ENCODE peak calls at places on chromosomes 7 and 10, in seven cellular contexts. N is HFF-Myc; G is left ventricle myocardium inferior; L is CD4-positive, alpha-beta memory T cell; I is colonic mucosa; J is cardiac muscle cell; Q is AG04449. U is an unnamed sample.

GRCh38 chr10:125080984-125081383 is 79.4 kb downstream of the CTBP2 start:
- DNase-seq in N (no peak), G (no peak), L (no peak), I (no peak), J (no peak), Q (no peak), U (no peak)

GRCh38 chr10:7407368-7408002 is 3.3 kb downstream of the SFMBT2 start:
- DNase-seq in N (no peak), G (peak; percentile 21), L (no peak), I (no peak), J (no peak), Q (no peak), U (no peak)

GRCh38 chr10:78358982-78359381 is 325.3 kb downstream of the RPS24 start:
- DNase-seq in N (no peak), G (no peak), L (no peak), I (no peak), J (no peak), Q (no peak), U (no peak)

GRCh38 chr7:104979167-104979841 is 34.7 kb upstream of the KMT2E start:
- DNase-seq in N (no peak), G (no peak), L (no peak), I (peak; percentile 62), J (peak; percentile 21), Q (no peak), U (no peak)

GRCh38 chr7:123864966-123865365 is 20.0 kb downstream of the HYAL4 start:
- DNase-seq in N (no peak), G (no peak), L (no peak), I (no peak), J (no peak), Q (no peak), U (no peak)

GRCh38 chr10:24651923-24652322 is 71.8 kb downstream of the ARHGAP21 start:
- DNase-seq in N (no peak), G (no peak), L (no peak), I (no peak), J (no peak), Q (no peak), U (no peak)

GRCh38 chr10:67011981-67012380 is 86.1 kb downstream of the LRRTM3 start:
- DNase-seq in N (no peak), G (no peak), L (no peak), I (no peak), J (no peak), Q (no peak), U (no peak)

GRCh38 chr7:99320371-99320770 is 5.3 kb upstream of the ARPC1A start:
- DNase-seq in N (no peak), G (no peak), L (no peak), I (no peak), J (no peak), Q (no peak), U (no peak)

GRCh38 chr7:74656421-74656910 is 1.1 kb upstream of the GTF2I start:
- DNase-seq in N (no peak), G (peak; percentile 60), L (peak; percentile 85), I (peak; percentile 67), J (peak; percentile 56), Q (no peak), U (peak; percentile 67)

GRCh38 chr7:13117103-13117502 is 429.7 kb downstream of the ARL4A start:
- DNase-seq in N (no peak), G (no peak), L (no peak), I (no peak), J (no peak), Q (no peak), U (no peak)

GRCh38 chr10:68155615-68156205 is 46.4 kb downstream of the MYPN start:
- DNase-seq in N (no peak), G (no peak), L (no peak), I (no peak), J (peak; percentile 3), Q (no peak), U (no peak)

GRCh38 chr10:96172666-96173065 is 42.6 kb downstream of the ZNF518A start:
- DNase-seq in N (no peak), G (no peak), L (no peak), I (no peak), J (no peak), Q (no peak), U (no peak)

DNA sequence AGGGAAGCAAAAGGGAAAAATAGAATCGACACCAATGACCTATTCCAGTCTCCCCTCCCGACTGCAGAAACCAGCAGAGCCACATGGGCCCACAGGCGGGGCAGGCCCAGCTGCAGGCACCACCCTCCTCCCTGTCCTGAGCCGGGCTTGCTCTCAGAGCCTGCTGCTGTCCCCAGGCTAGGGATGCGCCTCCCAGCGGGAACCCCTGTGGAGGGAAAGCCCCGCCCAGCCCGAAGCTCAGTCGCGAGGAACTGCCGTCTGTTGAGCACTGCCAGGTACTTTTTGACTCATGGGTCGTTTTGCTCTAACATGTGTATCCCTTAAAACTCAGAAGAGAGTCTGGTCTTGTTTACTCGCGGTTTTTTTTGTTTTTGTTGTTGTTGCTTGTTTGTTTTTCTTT is 124.5 kb upstream of the RET start:
- DNase-seq in N (no peak), G (peak; percentile 50), L (no peak), I (peak; percentile 40), J (peak; percentile 54), Q (no peak), U (no peak)
- H3K4me3 ChIP-seq in N (no peak overlapping the region), G (peak overlapping the region; percentile 43), L (no peak overlapping the region), I (no peak overlapping the region), J (no peak overlapping the region), Q (no peak overlapping the region), U (no peak overlapping the region)

GRCh38 chr10:114405011-114405350 is 679 bp upstream of the AFAP1L2 start:
- DNase-seq in N (no peak), G (no peak), L (no peak), I (peak; percentile 76), J (no peak), Q (no peak), U (no peak)
- H3K4me3 ChIP-seq in N (no peak overlapping the region), G (peak overlapping the region; percentile 75), L (no peak overlapping the region), I (peak overlapping the region; percentile 55), J (peak overlapping the region; percentile 31), Q (no peak overlapping the region), U (no peak overlapping the region)

GRCh38 chr10:26212511-26212910 is 4.1 kb upstream of the GAD2 start:
- DNase-seq in N (no peak), G (no peak), L (no peak), I (no peak), J (no peak), Q (no peak), U (no peak)
- H3K4me3 ChIP-seq in N (no peak overlapping the region), G (no peak overlapping the region), L (no peak overlapping the region), I (no peak overlapping the region), J (no peak overlapping the region), Q (no peak overlapping the region), U (no peak overlapping the region)

DNA sequence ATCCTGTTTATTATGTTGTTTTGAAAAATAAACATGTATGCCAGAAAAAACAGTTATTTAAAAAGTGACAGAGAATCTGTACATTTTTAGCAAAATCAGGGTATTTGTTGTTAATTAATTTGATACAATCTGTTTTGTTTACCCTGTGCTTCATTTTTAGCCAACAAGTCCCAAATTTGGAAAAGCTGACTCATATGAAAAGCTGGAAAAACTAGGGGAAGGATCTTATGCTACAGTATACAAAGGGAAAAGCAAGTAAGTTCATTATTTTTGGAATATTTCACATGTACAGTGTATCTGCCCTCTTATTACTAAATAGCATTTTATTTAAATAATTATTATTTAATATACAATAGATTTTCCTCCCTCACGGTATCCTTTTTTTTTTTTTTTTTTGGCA is 151.4 kb downstream of the CDK14 start:
- DNase-seq in N (no peak), G (no peak), L (no peak), I (no peak), J (no peak), Q (no peak), U (no peak)
- H3K4me3 ChIP-seq in N (no peak overlapping the region), G (no peak overlapping the region), L (no peak overlapping the region), I (no peak overlapping the region), J (no peak overlapping the region), Q (no peak overlapping the region), U (no peak overlapping the region)

GRCh38 chr7:30804078-30804661 is 33.0 kb downstream of the MINDY4 start:
- DNase-seq in N (peak; percentile 75), G (no peak), L (no peak), I (no peak), J (no peak), Q (peak; percentile 83), U (no peak)
- H3K4me3 ChIP-seq in N (no peak overlapping the region), G (no peak overlapping the region), L (no peak overlapping the region), I (no peak overlapping the region), J (no peak overlapping the region), Q (no peak overlapping the region), U (no peak overlapping the region)

DNA sequence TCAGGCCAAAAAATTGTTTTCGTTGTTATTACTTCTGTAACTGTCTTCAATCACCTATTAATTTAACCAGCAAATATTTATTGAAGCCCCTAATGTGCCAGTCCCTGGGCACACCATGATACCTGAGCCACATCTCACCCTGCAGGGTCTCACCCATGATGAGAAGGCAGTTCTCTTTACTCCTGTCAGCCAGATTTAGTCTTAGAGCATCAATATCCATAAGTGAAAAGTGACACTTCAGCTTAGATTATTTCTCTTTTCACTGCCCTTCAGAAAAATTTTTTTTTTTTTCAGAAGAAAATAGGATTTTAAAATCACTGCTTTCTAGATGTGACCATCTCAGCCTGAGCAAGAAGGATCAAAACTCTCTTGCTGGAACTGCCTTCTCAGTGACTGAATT is 258.6 kb upstream of the NFE2L3 start:
- DNase-seq in N (no peak), G (no peak), L (no peak), I (no peak), J (no peak), Q (no peak), U (no peak)
- H3K4me3 ChIP-seq in N (peak overlapping the region; percentile 23), G (peak overlapping the region; percentile 57), L (peak overlapping the region; percentile 63), I (no peak overlapping the region), J (no peak overlapping the region), Q (no peak overlapping the region), U (no peak overlapping the region)

GRCh38 chr7:116675812-116676355 is 3.9 kb downstream of the MET start:
- DNase-seq in N (no peak), G (no peak), L (no peak), I (no peak), J (no peak), Q (no peak), U (no peak)

GRCh38 chr7:116673504-116673865 is 1.5 kb downstream of the MET start:
- DNase-seq in N (no peak), G (no peak), L (no peak), I (no peak), J (no peak), Q (no peak), U (no peak)

GRCh38 chr7:116672596-116673503 is 854 bp downstream of the MET start:
- DNase-seq in N (no peak), G (peak; percentile 15), L (no peak), I (peak; percentile 52), J (peak; percentile 9), Q (no peak), U (no peak)

GRCh38 chr7:116671681-116672595 is at the start of gene MET:
- DNase-seq in N (peak; percentile 30), G (peak; percentile 65), L (no peak), I (peak; percentile 85), J (peak; percentile 80), Q (no peak), U (no peak)

DNA sequence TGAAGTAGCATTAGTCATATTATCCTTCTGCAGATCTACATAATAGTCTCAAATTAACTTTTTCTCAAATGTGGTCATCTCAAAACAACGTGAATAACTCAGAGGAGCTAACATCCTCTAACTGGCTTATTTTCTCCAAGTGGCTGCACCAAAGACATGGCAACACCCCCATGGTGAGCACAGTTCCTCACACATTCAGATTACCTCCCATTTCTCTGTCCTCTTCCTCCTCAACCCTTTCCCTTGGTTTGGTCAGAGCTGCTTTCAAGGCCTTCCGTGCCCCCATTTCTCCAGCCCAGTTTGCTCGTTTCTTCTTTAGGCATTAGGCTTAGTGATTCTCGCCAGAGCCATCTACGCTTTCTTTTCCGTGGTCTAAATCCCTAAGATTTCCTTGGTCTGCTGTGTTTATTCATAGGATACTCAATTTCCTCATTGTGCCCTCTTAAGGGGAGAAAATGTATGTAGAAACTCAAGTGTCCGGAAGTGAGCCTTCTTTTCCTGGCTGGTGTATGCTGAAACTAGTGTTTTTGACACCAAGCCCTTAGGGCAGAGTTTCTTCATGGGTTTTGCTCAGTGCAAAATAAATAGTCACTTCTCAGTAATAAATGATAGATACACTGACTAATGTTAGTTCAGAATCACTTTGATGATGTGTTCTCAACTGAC is 2.6 kb downstream of the MET start:
- DNase-seq in N (no peak), G (no peak), L (no peak), I (no peak), J (no peak), Q (no peak), U (no peak)
- H3K4me3 ChIP-seq in N (no peak overlapping the region), G (no peak overlapping the region), L (no peak overlapping the region), I (no peak overlapping the region), J (no peak overlapping the region), Q (peak overlapping the region; percentile 89), U (no peak overlapping the region)

U was measured in Jurkat, Clone E6-1.